ENCODE peak calls at places on chromosomes 1 and 21, in seven cellular contexts. I, L, D, Y, J, V and B are unnamed samples.

GRCh38 chr1:236021424-236022135 is 43.3 kb downstream of the NID1 start:
- DNase-seq in I (no peak), L (no peak), D (no peak), Y (no peak), J (no peak), V (no peak), B (no peak)

GRCh38 chr21:45582128-45582527 is 39.9 kb upstream of the SLC19A1 start:
- DNase-seq in I (no peak), L (no peak), D (peak), Y (peak), J (no peak), V (no peak), B (no peak)

GRCh38 chr1:241640867-241641542 is 836 bp upstream of the CHML start:
- DNase-seq in I (no peak), L (no peak), D (no peak), Y (no peak), J (no peak), V (no peak), B (peak)

GRCh38 chr21:18622383-18622782 is 218.8 kb upstream of the TMPRSS15 start:
- DNase-seq in I (no peak), L (no peak), D (no peak), Y (no peak), J (no peak), V (no peak), B (no peak)

GRCh38 chr1:174946020-174946419 is 53.7 kb upstream of the CACYBP start:
- DNase-seq in I (no peak), L (no peak), D (no peak), Y (no peak), J (no peak), V (no peak), B (no peak)

GRCh38 chr1:22366346-22366745 is 85.3 kb upstream of the ZBTB40 start:
- DNase-seq in I (no peak), L (no peak), D (no peak), Y (no peak), J (no peak), V (no peak), B (no peak)

GRCh38 chr1:243712890-243713425 is 137.1 kb downstream of the AKT3 start:
- DNase-seq in I (no peak), L (no peak), D (no peak), Y (no peak), J (no peak), V (no peak), B (no peak)

GRCh38 chr1:42686418-42686817 is 4.2 kb downstream of the YBX1 start:
- DNase-seq in I (no peak), L (no peak), D (no peak), Y (no peak), J (no peak), V (no peak), B (no peak)

GRCh38 chr1:169163059-169163458 is 56.6 kb downstream of the ATP1B1 start:
- DNase-seq in I (no peak), L (peak), D (no peak), Y (no peak), J (no peak), V (peak), B (peak)

GRCh38 chr1:32303997-32304622 is 12.2 kb downstream of the HDAC1 start:
- DNase-seq in I (no peak), L (no peak), D (no peak), Y (no peak), J (no peak), V (no peak), B (no peak)

GRCh38 chr1:43435146-43436145 is 18.3 kb downstream of the HYI start:
- DNase-seq in I (no peak), L (no peak), D (peak), Y (peak), J (no peak), V (no peak), B (no peak)

GRCh38 chr1:246083416-246083815 is 423.7 kb downstream of the SMYD3 start:
- DNase-seq in I (no peak), L (no peak), D (no peak), Y (no peak), J (no peak), V (no peak), B (no peak)

GRCh38 chr1:115463347-115463746 is 125.3 kb upstream of the NGF start:
- DNase-seq in I (no peak), L (no peak), D (no peak), Y (peak), J (no peak), V (no peak), B (no peak)

GRCh38 chr1:165915480-165916395 is 88.3 kb downstream of the UCK2 start:
- DNase-seq in I (no peak), L (no peak), D (no peak), Y (peak), J (no peak), V (no peak), B (no peak)